ENCODE peak calls at places on chromosome 3, in six cellular contexts. One of them, this sample, is unnamed.

GRCh38 chr3:197580253-197580691 is 24.5 kb upstream of the BDH1 start:
- DNase-seq in HFF-Myc: no peak
- DNase-seq in NCI-H1092: no peak
- DNase-seq in lung: no peak
- DNase-seq in left ventricle myocardium inferior: no peak
- DNase-seq in substantia nigra: no peak
- DNase-seq in this sample: no peak

GRCh38 chr3:160661660-160662059 is 15.3 kb upstream of the ARL14 start:
- DNase-seq in left ventricle myocardium inferior: no peak
- DNase-seq in substantia nigra: no peak
- DNase-seq in lung: no peak
- DNase-seq in HFF-Myc: no peak
- DNase-seq in NCI-H1092: no peak
- DNase-seq in this sample: no peak

GRCh38 chr3:150469031-150469930 is 61.2 kb downstream of the TSC22D2 start:
- DNase-seq in left ventricle myocardium inferior: no peak
- DNase-seq in substantia nigra: no peak
- DNase-seq in NCI-H1092: no peak
- DNase-seq in lung: no peak
- DNase-seq in HFF-Myc: peak
- DNase-seq in this sample: peak

GRCh38 chr3:19972056-19972455 is 25.2 kb downstream of the RAB5A start:
- DNase-seq in lung: no peak
- DNase-seq in HFF-Myc: no peak
- DNase-seq in left ventricle myocardium inferior: no peak
- DNase-seq in substantia nigra: no peak
- DNase-seq in NCI-H1092: no peak
- DNase-seq in this sample: no peak

GRCh38 chr3:122003596-122003995 is 18.5 kb downstream of the ILDR1 start:
- DNase-seq in lung: no peak
- DNase-seq in NCI-H1092: no peak
- DNase-seq in HFF-Myc: no peak
- DNase-seq in left ventricle myocardium inferior: no peak
- DNase-seq in substantia nigra: no peak
- DNase-seq in this sample: no peak

GRCh38 chr3:121989943-121990342 is 32.1 kb downstream of the ILDR1 start:
- DNase-seq in NCI-H1092: no peak
- DNase-seq in lung: no peak
- DNase-seq in HFF-Myc: no peak
- DNase-seq in substantia nigra: no peak
- DNase-seq in left ventricle myocardium inferior: no peak
- DNase-seq in this sample: no peak

GRCh38 chr3:167876603-167877325 is 141.2 kb downstream of the SERPINI1 start:
- DNase-seq in NCI-H1092: no peak
- DNase-seq in HFF-Myc: peak
- DNase-seq in substantia nigra: no peak
- DNase-seq in lung: no peak
- DNase-seq in left ventricle myocardium inferior: no peak
- DNase-seq in this sample: peak

GRCh38 chr3:184354121-184354728 is 7.2 kb downstream of the CLCN2 start:
- DNase-seq in HFF-Myc: no peak
- DNase-seq in NCI-H1092: no peak
- DNase-seq in left ventricle myocardium inferior: no peak
- DNase-seq in substantia nigra: no peak
- DNase-seq in lung: no peak
- DNase-seq in this sample: no peak

GRCh38 chr3:32973982-32974381 is 22.5 kb downstream of the CCR4 start:
- DNase-seq in HFF-Myc: no peak
- DNase-seq in substantia nigra: no peak
- DNase-seq in NCI-H1092: no peak
- DNase-seq in lung: no peak
- DNase-seq in left ventricle myocardium inferior: no peak
- DNase-seq in this sample: no peak

GRCh38 chr3:130850846-130851245 is 43.0 kb upstream of the ATP2C1 start:
- DNase-seq in HFF-Myc: no peak
- DNase-seq in left ventricle myocardium inferior: no peak
- DNase-seq in NCI-H1092: no peak
- DNase-seq in lung: no peak
- DNase-seq in substantia nigra: no peak
- DNase-seq in this sample: no peak

GRCh38 chr3:178217479-178217878 is 318.8 kb upstream of the KCNMB2 start:
- DNase-seq in NCI-H1092: no peak
- DNase-seq in HFF-Myc: no peak
- DNase-seq in left ventricle myocardium inferior: no peak
- DNase-seq in lung: no peak
- DNase-seq in substantia nigra: no peak
- DNase-seq in this sample: no peak

GRCh38 chr3:111954228-111954990 is 24.4 kb upstream of the ABHD10 start:
- DNase-seq in HFF-Myc: peak
- DNase-seq in substantia nigra: no peak
- DNase-seq in NCI-H1092: no peak
- DNase-seq in lung: no peak
- DNase-seq in left ventricle myocardium inferior: no peak
- DNase-seq in this sample: peak

GRCh38 chr3:52429779-52430415 is 15.0 kb downstream of the SEMA3G start:
- DNase-seq in left ventricle myocardium inferior: peak
- DNase-seq in lung: no peak
- DNase-seq in HFF-Myc: no peak
- DNase-seq in substantia nigra: no peak
- DNase-seq in NCI-H1092: no peak
- DNase-seq in this sample: no peak

GRCh38 chr3:159796226-159796625 is 192.4 kb upstream of the IL12A start:
- DNase-seq in substantia nigra: no peak
- DNase-seq in NCI-H1092: no peak
- DNase-seq in HFF-Myc: no peak
- DNase-seq in lung: no peak
- DNase-seq in left ventricle myocardium inferior: no peak
- DNase-seq in this sample: no peak

GRCh38 chr3:144921710-144922109 is 950.1 kb downstream of the DIPK2A start:
- DNase-seq in left ventricle myocardium inferior: no peak
- DNase-seq in substantia nigra: no peak
- DNase-seq in NCI-H1092: no peak
- DNase-seq in lung: no peak
- DNase-seq in HFF-Myc: no peak
- DNase-seq in this sample: no peak

GRCh38 chr3:153290278-153291015 is 128.4 kb downstream of the RAP2B start:
- DNase-seq in substantia nigra: no peak
- DNase-seq in lung: no peak
- DNase-seq in left ventricle myocardium inferior: no peak
- DNase-seq in HFF-Myc: no peak
- DNase-seq in NCI-H1092: no peak
- DNase-seq in this sample: no peak

GRCh38 chr3:168625477-168625876 is 529.8 kb upstream of the GOLIM4 start:
- DNase-seq in left ventricle myocardium inferior: no peak
- DNase-seq in lung: no peak
- DNase-seq in substantia nigra: no peak
- DNase-seq in NCI-H1092: no peak
- DNase-seq in HFF-Myc: no peak
- DNase-seq in this sample: no peak

GRCh38 chr3:71636482-71636881 is 53.0 kb upstream of the FOXP1 start:
- DNase-seq in substantia nigra: no peak
- DNase-seq in left ventricle myocardium inferior: no peak
- DNase-seq in lung: no peak
- DNase-seq in NCI-H1092: no peak
- DNase-seq in HFF-Myc: no peak
- DNase-seq in this sample: no peak

GRCh38 chr3:156489462-156489911 is 65.4 kb downstream of the SSR3 start:
- DNase-seq in lung: no peak
- DNase-seq in HFF-Myc: no peak
- DNase-seq in substantia nigra: no peak
- DNase-seq in left ventricle myocardium inferior: no peak
- DNase-seq in NCI-H1092: no peak
- DNase-seq in this sample: no peak

GRCh38 chr3:191030491-191030890 is 168.0 kb upstream of the GMNC start:
- DNase-seq in HFF-Myc: no peak
- DNase-seq in left ventricle myocardium inferior: no peak
- DNase-seq in NCI-H1092: no peak
- DNase-seq in lung: no peak
- DNase-seq in substantia nigra: no peak
- DNase-seq in this sample: peak

GRCh38 chr3:194631696-194632095 is 1.5 kb downstream of the TMEM44 start:
- DNase-seq in left ventricle myocardium inferior: no peak
- DNase-seq in HFF-Myc: no peak
- DNase-seq in lung: no peak
- DNase-seq in substantia nigra: no peak
- DNase-seq in NCI-H1092: no peak
- DNase-seq in this sample: no peak

GRCh38 chr3:119663885-119664284 is 3.5 kb upstream of the POPDC2 start:
- DNase-seq in lung: no peak
- DNase-seq in HFF-Myc: no peak
- DNase-seq in substantia nigra: no peak
- DNase-seq in NCI-H1092: no peak
- DNase-seq in left ventricle myocardium inferior: no peak
- DNase-seq in this sample: no peak

GRCh38 chr3:149772861-149773260 is 19.5 kb downstream of the ANKUB1 start:
- DNase-seq in NCI-H1092: no peak
- DNase-seq in substantia nigra: no peak
- DNase-seq in HFF-Myc: no peak
- DNase-seq in lung: no peak
- DNase-seq in left ventricle myocardium inferior: no peak
- DNase-seq in this sample: no peak

GRCh38 chr3:31531465-31531991 is 1.2 kb upstream of the STT3B start:
- DNase-seq in HFF-Myc: no peak
- DNase-seq in NCI-H1092: no peak
- DNase-seq in lung: no peak
- DNase-seq in substantia nigra: no peak
- DNase-seq in left ventricle myocardium inferior: no peak
- DNase-seq in this sample: no peak

GRCh38 chr3:15606434-15606891 is 4.9 kb downstream of the BTD start:
- DNase-seq in NCI-H1092: no peak
- DNase-seq in left ventricle myocardium inferior: no peak
- DNase-seq in HFF-Myc: no peak
- DNase-seq in lung: no peak
- DNase-seq in substantia nigra: no peak
- DNase-seq in this sample: peak

GRCh38 chr3:191220908-191221307 is 21.9 kb downstream of the OSTN start:
- DNase-seq in lung: no peak
- DNase-seq in left ventricle myocardium inferior: no peak
- DNase-seq in HFF-Myc: no peak
- DNase-seq in NCI-H1092: no peak
- DNase-seq in substantia nigra: no peak
- DNase-seq in this sample: no peak

This sample was measured in fibroblast of the conjunctiva.